ENCODE peak calls at places on chromosomes 5 and 9, in five cellular contexts. J is NCI-H1436; Y is stimulated activated CD4-positive, alpha-beta T cell treated with anti-CD3 and anti-CD28 coated beads, Interleukin-1b, Interleukin-23, amount 100 ng/mL, for 1 hour; V is central memory CD4-positive, alpha-beta T cell; B is NCI-H460. G is an unnamed sample.

GRCh38 chr9:122456123-122456522 is 21.6 kb downstream of the OR1J1 start:
- DNase-seq in J (no peak), Y (no peak), V (no peak), B (no peak), G (no peak)

GRCh38 chr9:107612136-107612535 is 122.6 kb upstream of the KLF4 start:
- DNase-seq in J (no peak), Y (no peak), V (no peak), B (no peak), G (no peak)

GRCh38 chr9:90368241-90368640 is 274.4 kb downstream of the DIRAS2 start:
- DNase-seq in J (peak; percentile 3), Y (no peak), V (no peak), B (no peak), G (no peak)

GRCh38 chr5:128341056-128341455 is 197.0 kb downstream of the FBN2 start:
- DNase-seq in J (no peak), Y (no peak), V (no peak), B (no peak), G (no peak)

GRCh38 chr9:20307662-20308061 is 314.6 kb downstream of the MLLT3 start:
- DNase-seq in J (no peak), Y (no peak), V (no peak), B (no peak), G (no peak)

GRCh38 chr5:127303404-127303803 is 12.8 kb downstream of the MEGF10 start:
- DNase-seq in J (no peak), Y (no peak), V (no peak), B (no peak), G (no peak)

GRCh38 chr5:89181546-89181945 is 298.6 kb upstream of the MEF2C start:
- DNase-seq in J (no peak), Y (no peak), V (no peak), B (no peak), G (no peak)

GRCh38 chr5:111735829-111736228 is 21.2 kb downstream of the NREP start:
- DNase-seq in J (no peak), Y (no peak), V (no peak), B (peak; percentile 26), G (peak; percentile 63)

G was measured in HTR-8/SVneo.